ENCODE peak calls at places on chromosome 19, in nine cellular contexts. S is AG08395; J is fibroblast of gingiva; C is prostate gland; Z is pons; F is CD8-positive, alpha-beta T cell; P is NCI-H1092; D is caudate nucleus; U is fibroblast of lung. T is an unnamed sample.

GRCh38 chr19:41706741-41707501 is 1.5 kb upstream of the CEACAM5 start:
- DNase-seq in P (peak), C (peak), Z (no peak), D (no peak), U (peak), S (peak), J (no peak), F (peak), T (no peak)

GRCh38 chr19:55220525-55220924 is 8.0 kb downstream of the TMEM86B start:
- DNase-seq in P (no peak), F (no peak), J (no peak), D (no peak), S (no peak), Z (no peak), C (no peak), U (no peak), T (peak)

GRCh38 chr19:961866-962620 is 22.1 kb upstream of the WDR18 start:
- DNase-seq in F (no peak), Z (no peak), S (peak), D (no peak), U (peak), P (no peak), C (no peak), J (no peak), T (no peak)

GRCh38 chr19:56321981-56322558 is 7.4 kb upstream of the ZSCAN5A start:
- DNase-seq in P (no peak), S (no peak), F (no peak), J (no peak), C (no peak), Z (peak), U (no peak), D (no peak), T (peak)

GRCh38 chr19:2237051-2237868 is 636 bp downstream of the SF3A2 start:
- DNase-seq in J (no peak), S (no peak), U (no peak), Z (no peak), D (no peak), F (no peak), C (no peak), P (no peak), T (no peak)

GRCh38 chr19:15442142-15442920 is 7.4 kb downstream of the WIZ start:
- DNase-seq in S (no peak), Z (no peak), P (no peak), C (no peak), U (no peak), F (no peak), D (no peak), J (no peak), T (no peak)

GRCh38 chr19:10086904-10087256 is 763 bp downstream of the SHFL start:
- DNase-seq in D (no peak), F (peak), S (no peak), C (no peak), P (no peak), Z (no peak), U (no peak), J (no peak), T (no peak)

GRCh38 chr19:32203161-32203560 is 142.2 kb upstream of the ZNF507 start:
- DNase-seq in C (no peak), U (no peak), Z (no peak), D (no peak), S (no peak), F (no peak), J (no peak), P (no peak), T (no peak)

GRCh38 chr19:15644066-15644741 is 3.5 kb downstream of the CYP4F3 start:
- DNase-seq in P (no peak), S (no peak), J (no peak), F (no peak), Z (no peak), D (no peak), U (no peak), C (no peak), T (no peak)

GRCh38 chr19:47695533-47696262 is 17.5 kb upstream of the EHD2 start:
- DNase-seq in J (no peak), C (no peak), F (no peak), S (no peak), U (no peak), Z (no peak), P (no peak), D (no peak), T (no peak)

GRCh38 chr19:58003153-58003828 is 671 bp upstream of the ZNF606 start:
- DNase-seq in F (no peak), J (peak), U (peak), C (no peak), Z (no peak), D (no peak), P (no peak), S (no peak), T (no peak)

GRCh38 chr19:42401365-42402303 is 11.5 kb upstream of the CNFN start:
- DNase-seq in S (peak), F (peak), J (peak), D (peak), Z (peak), P (peak), U (peak), C (peak), T (peak)

GRCh38 chr19:29806098-29806866 is 5.5 kb upstream of the CCNE1 start:
- DNase-seq in Z (peak), F (no peak), D (no peak), S (peak), U (peak), P (no peak), C (no peak), J (peak), T (peak)

GRCh38 chr19:43525836-43526771 is 897 bp downstream of the ETHE1 start:
- DNase-seq in J (no peak), F (peak), D (no peak), P (no peak), S (peak), C (peak), U (no peak), Z (no peak), T (peak)

GRCh38 chr19:41882568-41883462 is at the start of gene ARHGEF1:
- DNase-seq in Z (no peak), P (no peak), C (no peak), J (peak), D (no peak), U (peak), S (peak), F (peak), T (no peak)

GRCh38 chr19:16366433-16367268 is 42.0 kb downstream of the KLF2 start:
- DNase-seq in F (peak), D (no peak), P (no peak), J (peak), S (no peak), U (no peak), Z (peak), C (no peak), T (no peak)

GRCh38 chr19:34430738-34431625 is 2.8 kb downstream of the UBA2 start:
- DNase-seq in U (peak), D (no peak), C (no peak), P (no peak), J (peak), Z (peak), F (peak), S (peak), T (peak)

GRCh38 chr19:40808021-40808325 is 9.0 kb downstream of the EGLN2 start:
- DNase-seq in J (no peak), D (no peak), S (no peak), C (no peak), P (no peak), Z (no peak), F (no peak), U (no peak), T (no peak)

GRCh38 chr19:20359933-20360720 is 193.1 kb downstream of the ZNF486 start:
- DNase-seq in F (no peak), P (peak), S (no peak), D (no peak), C (peak), Z (peak), J (no peak), U (no peak), T (no peak)

GRCh38 chr19:13633109-13633508 is 126.8 kb upstream of the CACNA1A start:
- DNase-seq in U (peak), F (no peak), J (peak), S (no peak), D (no peak), Z (no peak), C (no peak), P (peak), T (peak)

GRCh38 chr19:13629687-13630357 is 123.5 kb upstream of the CACNA1A start:
- DNase-seq in U (peak), D (no peak), C (no peak), F (no peak), P (no peak), S (peak), Z (no peak), J (peak), T (no peak)

GRCh38 chr19:932647-933552 is 7.1 kb downstream of the ARID3A start:
- DNase-seq in C (no peak), D (no peak), F (peak), Z (no peak), U (peak), S (peak), P (no peak), J (peak), T (peak)

GRCh38 chr19:10316229-10317044 is 622 bp upstream of the FDX2 start:
- DNase-seq in S (no peak), P (no peak), F (no peak), Z (no peak), D (no peak), U (no peak), C (no peak), J (no peak), T (no peak)

GRCh38 chr19:3054972-3055740 is 7.1 kb downstream of the TLE5 start:
- DNase-seq in C (peak), P (no peak), J (no peak), U (no peak), F (no peak), S (no peak), Z (no peak), D (no peak), T (no peak)

GRCh38 chr19:40690699-40691420 is 409 bp upstream of the NUMBL start:
- DNase-seq in C (peak), F (peak), Z (peak), D (peak), P (peak), S (peak), J (peak), U (peak), T (peak)

GRCh38 chr19:16160943-16161560 is 12.3 kb downstream of the CIB3 start:
- DNase-seq in U (peak), Z (no peak), F (no peak), S (peak), C (no peak), P (no peak), J (no peak), D (no peak), T (peak)

GRCh38 chr19:40221858-40222619 is 3.9 kb upstream of the TTC9B start:
- DNase-seq in P (peak), D (peak), Z (peak), S (peak), U (peak), F (peak), C (peak), J (peak), T (peak)

GRCh38 chr19:57231686-57232085 is 863 bp downstream of the AURKC start:
- DNase-seq in C (no peak), P (no peak), U (no peak), F (no peak), S (no peak), Z (no peak), D (no peak), J (no peak), T (no peak)

GRCh38 chr19:22622901-22623840 is 11.0 kb upstream of the ZNF492 start:
- DNase-seq in C (no peak), J (no peak), S (no peak), F (no peak), U (no peak), Z (no peak), P (no peak), D (peak), T (no peak)

GRCh38 chr19:7492142-7493055 is 3.6 kb upstream of the PEX11G start:
- DNase-seq in U (no peak), P (no peak), J (peak), D (no peak), Z (no peak), C (no peak), F (no peak), S (peak), T (no peak)

GRCh38 chr19:18894254-18895037 is 1.5 kb downstream of the CERS1 start:
- DNase-seq in P (peak), S (peak), D (peak), Z (peak), U (peak), F (no peak), C (no peak), J (no peak), T (peak)

GRCh38 chr19:33303791-33304759 is 1.7 kb upstream of the CEBPA start:
- DNase-seq in P (no peak), U (peak), D (no peak), F (no peak), S (peak), Z (no peak), J (no peak), C (peak), T (no peak)